ENCODE peak calls at places on chromosomes 5 and 9, in eight cellular contexts. P is right atrium auricular region; K is CD4-positive, alpha-beta T cell; T is tibial nerve; W is CD8-positive, alpha-beta memory T cell; E is fibroblast of lung; U is AG04450; F is upper lobe of left lung. I is an unnamed sample.

GRCh38 chr5:150815010-150815409 is 31.3 kb upstream of the IRGM start:
- DNase-seq in W (no peak), U (no peak), K (no peak), T (no peak), P (no peak), F (no peak), E (no peak), I (no peak)

GRCh38 chr9:129333961-129334743 is 156.1 kb upstream of the IER5L start:
- DNase-seq in K (no peak), E (peak; percentile 99), P (peak; percentile 94), T (peak; percentile 74), F (peak; percentile 96), W (no peak), U (peak; percentile 87), I (peak; percentile 94)

GRCh38 chr9:117492476-117492875 is 77.6 kb upstream of the ASTN2 start:
- DNase-seq in W (no peak), F (no peak), P (no peak), E (no peak), T (no peak), U (no peak), K (no peak), I (no peak)

GRCh38 chr5:179154991-179155955 is 95.1 kb downstream of the ZNF354C start:
- DNase-seq in K (no peak), F (no peak), E (no peak), T (no peak), U (no peak), P (no peak), W (no peak), I (peak; percentile 69)

GRCh38 chr9:96450613-96451544 is 910 bp downstream of the HABP4 start:
- DNase-seq in F (peak; percentile 37), P (no peak), U (no peak), K (peak; percentile 54), E (peak; percentile 35), W (peak; percentile 61), T (peak; percentile 34), I (peak; percentile 84)

GRCh38 chr5:1152771-1153282 is 41.0 kb upstream of the SLC12A7 start:
- DNase-seq in W (no peak), T (no peak), U (no peak), E (no peak), F (no peak), P (no peak), K (no peak), I (no peak)

GRCh38 chr9:129895376-129896268 is 60.4 kb downstream of the USP20 start:
- DNase-seq in U (no peak), P (no peak), E (no peak), K (peak; percentile 33), T (no peak), W (peak; percentile 64), F (no peak), I (peak; percentile 16)

GRCh38 chr5:154971501-154971900 is 30.6 kb downstream of the MRPL22 start:
- DNase-seq in P (no peak), T (no peak), E (peak; percentile 82), F (no peak), K (no peak), U (no peak), W (no peak), I (no peak)

GRCh38 chr5:179160584-179160983 is 100.4 kb downstream of the ZNF354C start:
- DNase-seq in W (no peak), F (no peak), T (no peak), U (no peak), K (no peak), E (no peak), P (no peak), I (no peak)

GRCh38 chr9:98330831-98331230 is 75.4 kb upstream of the TBC1D2 start:
- DNase-seq in U (peak; percentile 84), F (no peak), T (no peak), K (no peak), P (no peak), W (no peak), E (peak; percentile 77), I (no peak)

GRCh38 chr9:2134391-2134790 is 119.2 kb downstream of the SMARCA2 start:
- DNase-seq in U (no peak), E (peak; percentile 49), P (no peak), W (no peak), F (no peak), T (no peak), K (no peak), I (no peak)

GRCh38 chr9:120711841-120712538 is 2.3 kb downstream of the MEGF9 start:
- DNase-seq in F (no peak), E (no peak), K (no peak), U (no peak), W (no peak), T (no peak), P (no peak), I (no peak)

GRCh38 chr9:129702563-129702962 is 37.1 kb downstream of the PRRX2 start:
- DNase-seq in K (no peak), E (peak; percentile 73), F (peak; percentile 84), T (peak; percentile 52), P (no peak), U (peak; percentile 69), W (no peak), I (no peak)

GRCh38 chr5:52945040-52945439 is 44.1 kb upstream of the ITGA2 start:
- DNase-seq in U (no peak), W (no peak), E (no peak), K (no peak), P (no peak), T (no peak), F (no peak), I (no peak)

GRCh38 chr5:52943808-52944207 is 45.3 kb upstream of the ITGA2 start:
- DNase-seq in U (no peak), W (no peak), F (no peak), E (no peak), T (no peak), P (no peak), K (no peak), I (no peak)

GRCh38 chr5:52947208-52947607 is 41.9 kb upstream of the ITGA2 start:
- DNase-seq in T (no peak), E (peak; percentile 23), U (no peak), W (no peak), K (no peak), F (no peak), P (no peak), I (no peak)

GRCh38 chr5:52947851-52948250 is 41.3 kb upstream of the ITGA2 start:
- DNase-seq in T (no peak), P (no peak), W (no peak), F (no peak), U (no peak), E (peak; percentile 53), K (no peak), I (no peak)

DNA sequence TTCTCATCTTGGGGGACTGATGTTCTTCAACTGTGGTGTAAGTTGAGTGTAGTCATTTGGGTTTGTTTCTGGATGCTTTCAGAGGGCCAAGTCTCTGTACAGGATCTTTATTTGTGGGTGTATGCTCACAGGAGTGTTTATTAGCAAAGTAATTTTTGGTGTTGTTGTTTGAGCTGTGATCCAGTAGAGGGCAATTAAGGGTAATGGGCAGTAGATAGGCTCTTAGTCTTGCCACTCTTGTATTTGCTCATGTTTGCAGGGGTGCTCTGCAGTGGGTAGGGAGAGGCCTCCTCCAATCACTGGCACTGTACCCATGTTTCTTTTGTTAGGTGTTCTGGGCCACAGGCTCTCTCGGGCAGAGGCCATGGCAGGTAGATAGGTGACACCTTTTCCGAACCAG is 45.9 kb upstream of the ITGA2 start:
- DNase-seq in K (no peak), E (no peak), W (no peak), F (no peak), P (no peak), T (no peak), U (no peak), I (no peak)
- H3K27ac ChIP-seq in K (no peak overlapping the region), E (no peak overlapping the region), W (no peak overlapping the region), F (no peak overlapping the region), P (no peak overlapping the region), T (no peak overlapping the region), U (no peak overlapping the region), I (no peak overlapping the region)

DNA sequence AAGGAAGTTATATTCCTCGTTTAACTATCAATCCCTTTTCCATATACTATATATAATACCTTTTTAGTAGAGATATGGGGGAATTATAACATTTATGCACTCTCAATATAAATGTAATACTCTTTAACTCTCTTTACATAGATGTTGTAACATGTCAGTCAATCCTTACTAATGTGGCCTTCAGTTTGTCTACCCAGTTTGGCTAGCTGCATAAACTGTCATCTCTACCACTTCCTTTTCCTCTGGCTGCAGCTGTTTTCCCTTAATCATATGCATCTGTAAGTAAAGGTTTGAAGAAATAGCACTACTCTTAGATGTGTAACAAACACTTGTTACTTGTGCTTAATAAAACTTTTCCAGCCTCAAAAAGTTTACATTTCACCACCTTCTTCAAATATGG is 13.4 kb downstream of the ABHD17B start:
- DNase-seq in E (no peak), W (no peak), F (no peak), K (no peak), T (no peak), P (no peak), U (no peak), I (no peak)
- H3K27ac ChIP-seq in E (no peak overlapping the region), W (no peak overlapping the region), F (no peak overlapping the region), K (no peak overlapping the region), T (no peak overlapping the region), P (no peak overlapping the region), U (no peak overlapping the region), I (peak overlapping the region; percentile 40)

GRCh38 chr5:176447982-176448608 is at the start of gene FAF2:
- DNase-seq in F (peak; percentile 96), T (peak; percentile 99), E (peak; percentile 99), U (peak; percentile 97), K (peak; percentile 100), W (peak; percentile 98), P (peak; percentile 98), I (peak; percentile 99)

GRCh38 chr5:176450077-176450476 is 1.9 kb downstream of the FAF2 start:
- DNase-seq in F (no peak), T (no peak), E (no peak), P (no peak), W (no peak), U (no peak), K (no peak), I (no peak)

GRCh38 chr5:176444742-176445141 is 3.4 kb upstream of the FAF2 start:
- DNase-seq in E (no peak), U (no peak), W (no peak), F (no peak), K (no peak), T (no peak), P (no peak), I (no peak)

GRCh38 chr5:176446884-176447537 is 1.2 kb upstream of the FAF2 start:
- DNase-seq in K (peak; percentile 3), P (peak; percentile 59), F (no peak), E (no peak), U (no peak), T (peak; percentile 5), W (no peak), I (peak; percentile 81)

GRCh38 chr5:176447538-176447981 is 625 bp upstream of the FAF2 start:
- DNase-seq in F (no peak), W (no peak), E (no peak), T (no peak), U (no peak), K (no peak), P (no peak), I (peak; percentile 93)
- H3K27ac ChIP-seq in F (peak overlapping the region; percentile 93), W (peak overlapping the region; percentile 95), E (peak overlapping the region; percentile 94), T (peak overlapping the region; percentile 89), U (peak overlapping the region; percentile 92), K (peak overlapping the region; percentile 81), P (peak overlapping the region; percentile 95), I (peak overlapping the region; percentile 97)

DNA sequence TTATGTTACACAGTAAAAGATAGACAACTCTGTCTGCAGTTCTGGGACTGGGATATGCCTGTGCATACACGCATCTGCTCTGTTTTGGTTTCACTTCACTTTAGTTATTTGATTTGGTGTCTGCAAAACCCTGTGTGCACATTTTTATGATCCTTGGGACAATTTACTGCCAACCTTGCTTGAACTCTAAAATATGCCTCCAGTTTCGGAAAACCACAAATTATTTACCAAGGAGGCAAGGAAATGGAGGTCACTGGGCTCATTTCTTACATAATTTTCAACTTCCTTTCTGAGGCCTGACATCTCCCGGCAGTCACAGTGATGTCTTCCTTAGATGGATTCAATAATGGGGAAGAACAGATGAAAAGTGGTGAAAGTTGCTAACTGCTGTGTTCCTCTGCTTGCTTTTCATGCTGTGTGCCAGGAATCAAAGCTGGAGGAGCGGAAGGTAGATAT is 61.2 kb upstream of the TAF11L2 start:
- DNase-seq in T (peak; percentile 8), F (no peak), P (no peak), K (no peak), E (no peak), W (no peak), U (no peak), I (no peak)
- H3K27ac ChIP-seq in T (no peak overlapping the region), F (peak overlapping the region; percentile 61), P (peak overlapping the region; percentile 29), K (no peak overlapping the region), E (peak overlapping the region; percentile 47), W (no peak overlapping the region), U (no peak overlapping the region), I (peak overlapping the region; percentile 89)

I was measured in spleen.